ENCODE peak calls at places on chromosome 2, in six cellular contexts. One of them, this sample, is unnamed.

GRCh38 chr2:96636772-96637171 is 1.3 kb downstream of the KANSL3 start:
- DNase-seq in neuronal stem cell: no peak
- DNase-seq in IMR-90: no peak
- DNase-seq in H1: no peak
- DNase-seq in H9: no peak
- DNase-seq in trophoblast cell: no peak
- DNase-seq in this sample: no peak

GRCh38 chr2:85503611-85504433 is 35.1 kb upstream of the MAT2A start:
- DNase-seq in neuronal stem cell: no peak
- DNase-seq in IMR-90: peak
- DNase-seq in trophoblast cell: peak
- DNase-seq in H9: no peak
- DNase-seq in H1: no peak
- DNase-seq in this sample: peak

GRCh38 chr2:6788614-6789013 is 77.1 kb downstream of the CMPK2 start:
- DNase-seq in neuronal stem cell: no peak
- DNase-seq in H9: no peak
- DNase-seq in trophoblast cell: no peak
- DNase-seq in IMR-90: no peak
- DNase-seq in H1: no peak
- DNase-seq in this sample: no peak

GRCh38 chr2:205800804-205801203 is 118.5 kb downstream of the NRP2 start:
- DNase-seq in H1: no peak
- DNase-seq in trophoblast cell: no peak
- DNase-seq in H9: no peak
- DNase-seq in neuronal stem cell: no peak
- DNase-seq in IMR-90: peak
- DNase-seq in this sample: peak

GRCh38 chr2:176813526-176814179 is 398.9 kb upstream of the HNRNPA3 start:
- DNase-seq in neuronal stem cell: no peak
- DNase-seq in trophoblast cell: no peak
- DNase-seq in H9: no peak
- DNase-seq in H1: no peak
- DNase-seq in IMR-90: no peak
- DNase-seq in this sample: no peak

GRCh38 chr2:65666156-65666725 is 233.8 kb upstream of the SPRED2 start:
- DNase-seq in H1: no peak
- DNase-seq in trophoblast cell: no peak
- DNase-seq in neuronal stem cell: no peak
- DNase-seq in H9: no peak
- DNase-seq in IMR-90: peak
- DNase-seq in this sample: peak

GRCh38 chr2:235247001-235247400 is 246.8 kb upstream of the AGAP1 start:
- DNase-seq in trophoblast cell: peak
- DNase-seq in neuronal stem cell: no peak
- DNase-seq in H1: no peak
- DNase-seq in IMR-90: no peak
- DNase-seq in H9: no peak
- DNase-seq in this sample: no peak

GRCh38 chr2:242060212-242060835 is 190.8 kb downstream of the RTP5 start:
- DNase-seq in H9: no peak
- DNase-seq in neuronal stem cell: no peak
- DNase-seq in IMR-90: peak
- DNase-seq in trophoblast cell: no peak
- DNase-seq in H1: no peak
- DNase-seq in this sample: peak

GRCh38 chr2:203126971-203127370 is 111.8 kb upstream of the CYP20A1 start:
- DNase-seq in trophoblast cell: peak
- DNase-seq in H9: no peak
- DNase-seq in IMR-90: no peak
- DNase-seq in H1: no peak
- DNase-seq in neuronal stem cell: no peak
- DNase-seq in this sample: no peak

GRCh38 chr2:39642054-39642742 is 23.5 kb upstream of the TMEM178A start:
- DNase-seq in H1: no peak
- DNase-seq in trophoblast cell: no peak
- DNase-seq in neuronal stem cell: no peak
- DNase-seq in IMR-90: peak
- DNase-seq in H9: no peak
- DNase-seq in this sample: peak

GRCh38 chr2:234061624-234062257 is 11.2 kb downstream of the SPP2 start:
- DNase-seq in trophoblast cell: no peak
- DNase-seq in H9: no peak
- DNase-seq in H1: no peak
- DNase-seq in neuronal stem cell: no peak
- DNase-seq in IMR-90: no peak
- DNase-seq in this sample: no peak

GRCh38 chr2:79393107-79393506 is 119.7 kb upstream of the CTNNA2 start:
- DNase-seq in H9: no peak
- DNase-seq in neuronal stem cell: no peak
- DNase-seq in IMR-90: no peak
- DNase-seq in H1: no peak
- DNase-seq in trophoblast cell: no peak
- DNase-seq in this sample: no peak

GRCh38 chr2:42359894-42360483 is 1.0 kb downstream of the COX7A2L start:
- DNase-seq in trophoblast cell: peak
- DNase-seq in neuronal stem cell: no peak
- DNase-seq in H1: no peak
- DNase-seq in H9: no peak
- DNase-seq in IMR-90: peak
- DNase-seq in this sample: peak

GRCh38 chr2:190376083-190376482 is 32.1 kb upstream of the MFSD6 start:
- DNase-seq in H9: no peak
- DNase-seq in trophoblast cell: no peak
- DNase-seq in IMR-90: no peak
- DNase-seq in H1: no peak
- DNase-seq in neuronal stem cell: no peak
- DNase-seq in this sample: no peak

GRCh38 chr2:24926602-24927252 is 6.7 kb upstream of the ADCY3 start:
- DNase-seq in H9: peak
- DNase-seq in neuronal stem cell: no peak
- DNase-seq in trophoblast cell: peak
- DNase-seq in IMR-90: no peak
- DNase-seq in H1: peak
- DNase-seq in this sample: no peak

GRCh38 chr2:157185828-157186227 is 71.7 kb upstream of the GALNT5 start:
- DNase-seq in trophoblast cell: no peak
- DNase-seq in IMR-90: peak
- DNase-seq in H1: no peak
- DNase-seq in H9: no peak
- DNase-seq in neuronal stem cell: no peak
- DNase-seq in this sample: peak

GRCh38 chr2:48480526-48480925 is 49.4 kb upstream of the STON1 start:
- DNase-seq in H9: no peak
- DNase-seq in IMR-90: no peak
- DNase-seq in neuronal stem cell: no peak
- DNase-seq in H1: no peak
- DNase-seq in trophoblast cell: no peak
- DNase-seq in this sample: no peak

GRCh38 chr2:16155351-16156145 is 215.2 kb downstream of the MYCN start:
- DNase-seq in neuronal stem cell: no peak
- DNase-seq in trophoblast cell: peak
- DNase-seq in IMR-90: no peak
- DNase-seq in H1: no peak
- DNase-seq in H9: no peak
- DNase-seq in this sample: no peak

GRCh38 chr2:165120740-165121467 is 82.9 kb downstream of the SCN3A start:
- DNase-seq in IMR-90: no peak
- DNase-seq in H9: no peak
- DNase-seq in H1: no peak
- DNase-seq in neuronal stem cell: no peak
- DNase-seq in trophoblast cell: no peak
- DNase-seq in this sample: peak

GRCh38 chr2:129233751-129234406 is 745.6 kb upstream of the RAB6C start:
- DNase-seq in neuronal stem cell: peak
- DNase-seq in H9: no peak
- DNase-seq in IMR-90: no peak
- DNase-seq in trophoblast cell: peak
- DNase-seq in H1: no peak
- DNase-seq in this sample: peak

GRCh38 chr2:144519597-144519933 is 354 bp downstream of the ZEB2 start:
- DNase-seq in H1: no peak
- DNase-seq in IMR-90: no peak
- DNase-seq in neuronal stem cell: no peak
- DNase-seq in H9: no peak
- DNase-seq in trophoblast cell: no peak
- DNase-seq in this sample: no peak

GRCh38 chr2:207434288-207434687 is 95.5 kb upstream of the CREB1 start:
- DNase-seq in neuronal stem cell: no peak
- DNase-seq in trophoblast cell: no peak
- DNase-seq in IMR-90: no peak
- DNase-seq in H1: no peak
- DNase-seq in H9: no peak
- DNase-seq in this sample: no peak

GRCh38 chr2:6077585-6077984 is 385.4 kb downstream of the SOX11 start:
- DNase-seq in H1: no peak
- DNase-seq in H9: no peak
- DNase-seq in trophoblast cell: no peak
- DNase-seq in IMR-90: no peak
- DNase-seq in neuronal stem cell: no peak
- DNase-seq in this sample: no peak

GRCh38 chr2:109247812-109248211 is 118.8 kb downstream of the SH3RF3 start:
- DNase-seq in trophoblast cell: no peak
- DNase-seq in H9: no peak
- DNase-seq in H1: no peak
- DNase-seq in IMR-90: no peak
- DNase-seq in neuronal stem cell: no peak
- DNase-seq in this sample: no peak

GRCh38 chr2:113784823-113785744 is 28.6 kb upstream of the SLC35F5 start:
- DNase-seq in H9: no peak
- DNase-seq in trophoblast cell: no peak
- DNase-seq in neuronal stem cell: no peak
- DNase-seq in IMR-90: no peak
- DNase-seq in H1: no peak
- DNase-seq in this sample: no peak

GRCh38 chr2:122368576-122369243 is 613.3 kb downstream of the TSN start:
- DNase-seq in H1: no peak
- DNase-seq in IMR-90: no peak
- DNase-seq in neuronal stem cell: no peak
- DNase-seq in trophoblast cell: no peak
- DNase-seq in H9: no peak
- DNase-seq in this sample: no peak

GRCh38 chr2:189408294-189408693 is 33.0 kb upstream of the WDR75 start:
- DNase-seq in trophoblast cell: no peak
- DNase-seq in IMR-90: peak
- DNase-seq in neuronal stem cell: no peak
- DNase-seq in H1: no peak
- DNase-seq in H9: no peak
- DNase-seq in this sample: no peak

GRCh38 chr2:2836343-2837070 is 505.4 kb upstream of the MYT1L start:
- DNase-seq in trophoblast cell: no peak
- DNase-seq in neuronal stem cell: no peak
- DNase-seq in H1: no peak
- DNase-seq in H9: no peak
- DNase-seq in IMR-90: no peak
- DNase-seq in this sample: no peak

DNA sequence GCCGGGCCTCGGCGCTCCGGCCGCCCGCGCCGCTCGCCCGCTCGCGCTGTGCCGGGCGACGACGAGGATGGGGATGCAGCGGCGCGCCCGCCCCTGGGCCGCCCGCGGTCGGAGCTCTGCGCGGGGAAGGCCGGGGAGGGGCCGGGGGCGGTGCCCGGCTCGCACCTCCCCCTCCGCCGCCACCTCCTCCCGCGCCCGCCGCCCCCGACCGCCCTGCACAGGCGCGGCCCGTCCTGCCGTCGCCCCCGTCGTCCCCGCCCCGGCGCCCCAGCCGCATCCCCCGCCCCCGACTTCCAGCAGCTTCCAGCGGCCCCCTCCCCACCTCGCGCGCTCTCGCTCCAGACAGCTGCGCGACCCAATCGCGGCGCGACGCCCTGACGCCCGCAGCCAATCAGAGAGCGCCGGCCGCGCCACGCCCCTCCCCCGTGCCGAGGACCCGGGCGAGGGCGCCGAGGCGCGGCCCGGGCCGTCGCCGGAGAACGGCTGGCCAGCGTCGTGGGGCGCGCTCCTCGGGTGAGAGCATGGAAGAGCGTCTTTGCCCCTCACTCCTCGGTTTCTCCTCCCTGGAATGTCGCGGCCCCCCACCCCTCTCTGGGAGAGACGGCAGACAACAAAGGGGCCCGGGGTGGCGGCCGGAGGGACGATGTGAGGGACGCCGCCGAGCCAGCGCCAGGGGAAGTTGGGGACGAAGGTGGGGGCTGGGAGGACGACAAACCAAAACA is at the start of gene MBOAT2:
- DNase-seq in trophoblast cell: peak
- DNase-seq in H9: peak
- DNase-seq in neuronal stem cell: peak
- DNase-seq in H1: peak
- DNase-seq in IMR-90: peak
- DNase-seq in this sample: peak
- H4K8ac ChIP-seq in trophoblast cell: peak
- H4K8ac ChIP-seq in H9: no peak
- H4K8ac ChIP-seq in neuronal stem cell: peak
- H4K8ac ChIP-seq in H1: peak
- H4K8ac ChIP-seq in IMR-90: peak
- H4K8ac ChIP-seq in this sample: peak

GRCh38 chr2:9205963-9206948 is at the start of gene ASAP2:
- DNase-seq in H9: peak
- DNase-seq in trophoblast cell: peak
- DNase-seq in H1: peak
- DNase-seq in neuronal stem cell: peak
- DNase-seq in IMR-90: peak
- DNase-seq in this sample: peak
- H4K8ac ChIP-seq in H9: no peak
- H4K8ac ChIP-seq in trophoblast cell: peak
- H4K8ac ChIP-seq in H1: peak
- H4K8ac ChIP-seq in neuronal stem cell: peak
- H4K8ac ChIP-seq in IMR-90: peak
- H4K8ac ChIP-seq in this sample: peak

DNA sequence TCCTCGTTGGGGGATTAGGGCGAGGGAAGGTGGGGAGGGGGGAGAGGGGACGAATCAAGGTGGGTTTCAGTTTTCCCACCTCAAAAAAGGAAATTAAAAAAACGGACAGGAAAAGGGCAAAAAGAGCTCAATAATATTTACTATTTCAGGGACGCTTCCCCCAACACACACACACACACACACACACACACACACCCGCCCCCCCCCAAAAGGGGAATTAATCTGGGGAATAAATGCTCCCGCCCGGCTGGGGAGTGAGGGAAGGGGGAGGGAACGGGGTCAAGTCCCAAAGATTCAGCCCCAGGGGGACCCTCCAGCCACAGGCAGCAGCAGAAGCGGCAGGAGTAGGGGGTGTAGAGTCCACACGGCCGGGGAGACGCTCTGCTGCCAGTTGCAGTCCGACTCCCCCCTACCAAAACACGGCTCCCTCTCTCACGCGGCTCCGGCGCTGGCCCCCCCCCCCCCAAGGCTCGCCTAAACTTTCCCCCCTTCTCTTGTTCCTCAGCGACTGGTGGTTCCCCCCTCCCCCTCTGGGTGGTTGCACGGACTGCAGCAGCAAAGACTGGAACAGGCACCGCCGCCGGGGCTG is 472 bp downstream of the XPO1 start:
- DNase-seq in trophoblast cell: peak
- DNase-seq in IMR-90: no peak
- DNase-seq in H1: no peak
- DNase-seq in H9: no peak
- DNase-seq in neuronal stem cell: peak
- DNase-seq in this sample: no peak
- H4K8ac ChIP-seq in trophoblast cell: peak
- H4K8ac ChIP-seq in IMR-90: peak
- H4K8ac ChIP-seq in H1: peak
- H4K8ac ChIP-seq in H9: peak
- H4K8ac ChIP-seq in neuronal stem cell: peak
- H4K8ac ChIP-seq in this sample: peak

GRCh38 chr2:55231546-55232083 is 478 bp downstream of the CLHC1 start:
- DNase-seq in neuronal stem cell: no peak
- DNase-seq in IMR-90: peak
- DNase-seq in H1: no peak
- DNase-seq in H9: no peak
- DNase-seq in trophoblast cell: no peak
- DNase-seq in this sample: no peak
- H4K8ac ChIP-seq in neuronal stem cell: no peak
- H4K8ac ChIP-seq in IMR-90: peak
- H4K8ac ChIP-seq in H1: peak
- H4K8ac ChIP-seq in H9: no peak
- H4K8ac ChIP-seq in trophoblast cell: peak
- H4K8ac ChIP-seq in this sample: peak

This sample was measured in mesenchymal stem cell.